ENCODE peak calls at places on chromosomes 13 and 19, in ten cellular contexts. Y, W, D, G, P, U, T, S, Q and O are unnamed samples.

GRCh38 chr19:30492581-30492980 is 120.4 kb downstream of the ZNF536 start:
- DNase-seq in Y (no peak), G (no peak), Q (no peak), W (no peak), P (no peak), D (no peak), T (no peak), U (no peak), S (no peak), O (no peak)

GRCh38 chr19:39823693-39824092 is 10.3 kb downstream of the DYRK1B start:
- DNase-seq in P (no peak), T (no peak), W (no peak), U (no peak), G (no peak), Y (no peak), S (no peak), Q (no peak), D (peak; percentile 66), O (no peak)

GRCh38 chr13:38824342-38824741 is 137.5 kb downstream of the FREM2 start:
- DNase-seq in U (no peak), S (no peak), T (no peak), P (no peak), D (peak; percentile 18), W (no peak), Y (no peak), Q (no peak), G (no peak), O (no peak)

GRCh38 chr19:57934820-57935665 is at the start of gene ZNF418:
- DNase-seq in D (peak; percentile 44), S (no peak), U (no peak), G (no peak), T (peak; percentile 25), Y (peak; percentile 53), P (peak; percentile 8), Q (peak; percentile 89), W (peak; percentile 49), O (peak; percentile 91)

GRCh38 chr13:23709521-23709920 is 139.3 kb downstream of the TNFRSF19 start:
- DNase-seq in Q (no peak), G (no peak), T (no peak), Y (no peak), P (no peak), W (no peak), D (no peak), U (no peak), S (no peak), O (no peak)

GRCh38 chr13:111941845-111942447 is 125.0 kb upstream of the SOX1 start:
- DNase-seq in Q (no peak), W (no peak), G (no peak), D (no peak), S (no peak), Y (no peak), U (no peak), P (no peak), T (no peak), O (no peak)

GRCh38 chr13:36884235-36884634 is 35.8 kb downstream of the SMAD9 start:
- DNase-seq in W (no peak), Q (no peak), P (no peak), G (no peak), D (no peak), S (no peak), U (no peak), Y (peak; percentile 52), T (no peak), O (no peak)

GRCh38 chr13:20002766-20003165 is 44.2 kb downstream of the ZMYM2 start:
- DNase-seq in U (no peak), Y (no peak), T (no peak), G (no peak), S (no peak), W (no peak), P (no peak), D (peak; percentile 12), Q (no peak), O (no peak)

GRCh38 chr13:112734696-112735547 is 45.1 kb downstream of the ATP11A start:
- DNase-seq in U (no peak), T (no peak), W (no peak), S (no peak), Y (no peak), P (no peak), Q (no peak), G (no peak), D (no peak), O (no peak)

GRCh38 chr13:100138859-100139491 is 50.1 kb downstream of the PCCA start:
- DNase-seq in T (no peak), P (no peak), G (peak; percentile 5), D (no peak), W (no peak), Y (no peak), S (no peak), Q (no peak), U (no peak), O (no peak)

GRCh38 chr19:27966390-27966816 is 1246.5 kb downstream of the UQCRFS1 start:
- DNase-seq in D (no peak), W (no peak), P (no peak), G (no peak), U (no peak), Y (no peak), Q (peak; percentile 16), S (no peak), T (no peak), O (no peak)

GRCh38 chr13:31234729-31235128 is 35.0 kb downstream of the B3GLCT start:
- DNase-seq in S (no peak), P (no peak), T (no peak), G (no peak), W (no peak), Q (no peak), D (no peak), U (no peak), Y (no peak), O (no peak)

GRCh38 chr13:40352385-40352778 is 314.1 kb downstream of the FOXO1 start:
- DNase-seq in U (no peak), T (no peak), P (no peak), W (no peak), D (no peak), S (no peak), G (no peak), Y (no peak), Q (peak; percentile 77), O (peak; percentile 39)

GRCh38 chr19:34808566-34808965 is 35.6 kb upstream of the ZNF599 start:
- DNase-seq in D (no peak), U (no peak), T (no peak), G (peak; percentile 43), P (no peak), S (no peak), Y (no peak), Q (no peak), W (no peak), O (no peak)

GRCh38 chr19:58498316-58499020 is 13.3 kb downstream of the SLC27A5 start:
- DNase-seq in W (no peak), U (no peak), G (no peak), P (no peak), Y (no peak), T (no peak), D (peak; percentile 45), S (no peak), Q (no peak), O (peak; percentile 59)

GRCh38 chr19:10328558-10329429 is 4.5 kb downstream of the RAVER1 start:
- DNase-seq in G (no peak), Q (no peak), U (no peak), S (no peak), W (no peak), T (no peak), Y (no peak), P (no peak), D (no peak), O (no peak)

GRCh38 chr19:19628499-19629134 is 597 bp upstream of the LPAR2 start:
- DNase-seq in G (no peak), D (peak; percentile 88), Y (no peak), Q (no peak), P (peak; percentile 37), W (peak; percentile 68), T (peak; percentile 69), U (no peak), S (no peak), O (no peak)

GRCh38 chr13:94710881-94711560 is 1.3 kb downstream of the SOX21 start:
- DNase-seq in S (no peak), U (no peak), Q (no peak), G (no peak), Y (no peak), P (no peak), T (no peak), D (peak; percentile 69), W (peak; percentile 69), O (no peak)

GRCh38 chr13:110949628-110950027 is 34.8 kb upstream of the ANKRD10 start:
- DNase-seq in G (no peak), T (no peak), D (no peak), S (no peak), Q (no peak), U (no peak), W (no peak), P (no peak), Y (no peak), O (no peak)

GRCh38 chr19:33245948-33246728 is 20.5 kb upstream of the SLC7A10 start:
- DNase-seq in T (no peak), D (no peak), W (no peak), U (no peak), S (no peak), G (no peak), Q (no peak), P (no peak), Y (no peak), O (no peak)

GRCh38 chr19:46533085-46534081 is 37.7 kb upstream of the PNMA8B start:
- DNase-seq in T (no peak), D (peak; percentile 9), S (no peak), W (no peak), Q (peak; percentile 33), Y (no peak), U (no peak), P (no peak), G (no peak), O (no peak)

GRCh38 chr13:23087884-23088283 is 92.9 kb upstream of the SGCG start:
- DNase-seq in P (no peak), Y (no peak), U (no peak), Q (no peak), S (no peak), T (no peak), D (no peak), G (peak; percentile 13), W (peak; percentile 49), O (no peak)

GRCh38 chr13:26584713-26585112 is 27.2 kb downstream of the WASF3 start:
- DNase-seq in G (no peak), T (no peak), W (no peak), Q (no peak), S (no peak), P (no peak), U (no peak), D (no peak), Y (no peak), O (no peak)

GRCh38 chr19:53906211-53907192 is 2.6 kb upstream of the CACNG7 start:
- DNase-seq in D (no peak), P (peak; percentile 61), Y (no peak), W (peak; percentile 88), T (peak; percentile 76), G (no peak), U (peak; percentile 30), S (no peak), Q (no peak), O (peak; percentile 65)

GRCh38 chr19:24140099-24140498 is 53.1 kb downstream of the ZNF254 start:
- DNase-seq in D (no peak), P (no peak), U (no peak), S (no peak), G (peak; percentile 35), T (no peak), Y (no peak), W (no peak), Q (no peak), O (no peak)

GRCh38 chr13:54287062-54287764 is 1258.6 kb downstream of the OLFM4 start:
- DNase-seq in G (no peak), D (no peak), T (no peak), W (no peak), Q (no peak), Y (no peak), P (no peak), S (no peak), U (no peak), O (no peak)

GRCh38 chr13:97852181-97852874 is 101.1 kb upstream of the IPO5 start:
- DNase-seq in W (no peak), D (no peak), Y (no peak), Q (no peak), G (no peak), T (no peak), U (no peak), S (no peak), P (no peak), O (no peak)

GRCh38 chr19:16588824-16589577 is 16.8 kb upstream of the SLC35E1 start:
- DNase-seq in G (no peak), S (no peak), U (no peak), P (no peak), Y (no peak), Q (no peak), T (no peak), W (no peak), D (no peak), O (no peak)